ENCODE peak calls at places on chromosome 1, in six cellular contexts. K is AG08395; V is activated CD8-positive, alpha-beta memory T cell treated with anti-CD3 and anti-CD28 coated beads for 4 hours; D is lung; C is NCI-H524; R is fibroblast of lung. A is an unnamed sample.

GRCh38 chr1:228765543-228765942 is 30.3 kb downstream of the RHOU start:
- DNase-seq in C (no peak), V (no peak), D (no peak), K (no peak), R (no peak), A (no peak)

GRCh38 chr1:159055181-159055621 is 21.4 kb downstream of the AIM2 start:
- DNase-seq in K (no peak), V (no peak), R (no peak), D (no peak), C (no peak), A (no peak)

GRCh38 chr1:51326839-51327238 is 3.5 kb downstream of the TTC39A start:
- DNase-seq in C (no peak), D (no peak), K (no peak), V (no peak), R (no peak), A (no peak)

GRCh38 chr1:109201123-109201703 is 12.5 kb upstream of the SARS1 start:
- DNase-seq in K (peak), V (peak), R (peak), D (peak), C (peak), A (no peak)

GRCh38 chr1:45304311-45305081 is 22.2 kb upstream of the HPDL start:
- DNase-seq in R (peak), C (no peak), D (no peak), V (no peak), K (no peak), A (peak)

GRCh38 chr1:236890152-236891056 is 95.3 kb downstream of the MTR start:
- DNase-seq in C (no peak), R (no peak), D (no peak), V (no peak), K (no peak), A (no peak)

GRCh38 chr1:155531624-155532023 is 31.0 kb downstream of the ASH1L start:
- DNase-seq in C (no peak), K (no peak), R (peak), V (no peak), D (no peak), A (no peak)

GRCh38 chr1:197917553-197917812 is 311 bp downstream of the LHX9 start:
- DNase-seq in R (no peak), D (no peak), V (no peak), K (no peak), C (no peak), A (no peak)

A was measured in DMS 273 treated with DMSO at 0.1 percent for 48 hours.